ENCODE peak calls at places on chromosomes 6 and 20, in five cellular contexts. R is GM12865, S is neural crest cell, W is right lobe of liver, A is coronary artery. C is an unnamed sample.
A peak's percentile ranks its signal among the peaks of the same experiment; 100 is the strongest.

GRCh38 chr6:42821341-42821668 is 39.5 kb downstream of the BICRAL start:
- DNase-seq in R (no peak), S (no peak), W (no peak), A (no peak), C (no peak)

GRCh38 chr20:58359441-58359840 is 29.6 kb upstream of the VAPB start:
- DNase-seq in R (no peak), S (no peak), W (no peak), A (no peak), C (no peak)

GRCh38 chr6:41581381-41581991 is 35.3 kb downstream of the FOXP4 start:
- DNase-seq in R (no peak), S (no peak), W (no peak), A (peak; percentile 83), C (peak; percentile 92)

GRCh38 chr6:154591220-154591619 is 80.7 kb upstream of the CNKSR3 start:
- DNase-seq in R (no peak), S (no peak), W (no peak), A (no peak), C (no peak)

GRCh38 chr20:62900052-62900691 is 26.1 kb downstream of the DIDO1 start:
- DNase-seq in R (peak; percentile 82), S (peak; percentile 69), W (peak; percentile 85), A (peak; percentile 79), C (no peak)

GRCh38 chr20:62494537-62494936 is 18.7 kb upstream of the GATA5 start:
- DNase-seq in R (peak; percentile 33), S (no peak), W (no peak), A (no peak), C (no peak)

GRCh38 chr6:37696841-37697735 is 595 bp downstream of the MDGA1 start:
- DNase-seq in R (peak; percentile 38), S (peak; percentile 30), W (no peak), A (no peak), C (peak; percentile 84)

GRCh38 chr6:28522594-28523557 is 2.8 kb upstream of the GPX5 start:
- DNase-seq in R (no peak), S (no peak), W (no peak), A (no peak), C (no peak)

GRCh38 chr6:111870054-111870750 is 3.0 kb downstream of the FYN start:
- DNase-seq in R (peak; percentile 26), S (no peak), W (no peak), A (no peak), C (no peak)

GRCh38 chr6:130457605-130458004 is 91.8 kb downstream of the TMEM200A start:
- DNase-seq in R (no peak), S (no peak), W (no peak), A (no peak), C (no peak)

GRCh38 chr6:7432391-7433207 is 43.0 kb downstream of the RIOK1 start:
- DNase-seq in R (no peak), S (no peak), W (no peak), A (no peak), C (no peak)

GRCh38 chr6:37934276-37934675 is 114.7 kb downstream of the ZFAND3 start:
- DNase-seq in R (no peak), S (no peak), W (no peak), A (no peak), C (no peak)

GRCh38 chr6:35776364-35777215 is at the start of gene CLPSL2:
- DNase-seq in R (peak; percentile 28), S (peak; percentile 41), W (no peak), A (no peak), C (no peak)

GRCh38 chr20:5722927-5723326 is 27.3 kb upstream of the SHLD1 start:
- DNase-seq in R (no peak), S (no peak), W (no peak), A (no peak), C (no peak)

GRCh38 chr6:139927236-139927635 is 552.8 kb upstream of the CITED2 start:
- DNase-seq in R (no peak), S (no peak), W (no peak), A (no peak), C (no peak)

GRCh38 chr6:43923376-43924221 is 153.6 kb downstream of the VEGFA start:
- DNase-seq in R (no peak), S (no peak), W (no peak), A (no peak), C (no peak)

GRCh38 chr20:51021067-51022025 is 1.6 kb downstream of the KCNG1 start:
- DNase-seq in R (no peak), S (no peak), W (no peak), A (no peak), C (no peak)

GRCh38 chr6:69825904-69826303 is 29.1 kb upstream of the LMBRD1 start:
- DNase-seq in R (no peak), S (no peak), W (peak; percentile 68), A (no peak), C (no peak)

GRCh38 chr20:51768759-51769517 is 748 bp upstream of the ATP9A start:
- DNase-seq in R (no peak), S (no peak), W (no peak), A (no peak), C (no peak)

GRCh38 chr6:158754738-158755137 is 64.4 kb downstream of the EZR start:
- DNase-seq in R (no peak), S (no peak), W (no peak), A (no peak), C (no peak)

GRCh38 chr6:19382676-19383075 is 454.5 kb upstream of the ID4 start:
- DNase-seq in R (no peak), S (no peak), W (no peak), A (no peak), C (no peak)

GRCh38 chr20:2746636-2747265 is 53.7 kb downstream of the CPXM1 start:
- DNase-seq in R (no peak), S (no peak), W (no peak), A (peak; percentile 29), C (peak; percentile 27)

GRCh38 chr20:45963059-45964011 is 8.7 kb downstream of the ZNF335 start:
- DNase-seq in R (peak; percentile 74), S (no peak), W (peak; percentile 44), A (no peak), C (no peak)

GRCh38 chr6:298233-299049 is 6.2 kb downstream of the DUSP22 start:
- DNase-seq in R (peak; percentile 56), S (no peak), W (no peak), A (peak; percentile 73), C (no peak)

GRCh38 chr20:63215101-63216040 is 560 bp downstream of the YTHDF1 start:
- DNase-seq in R (peak; percentile 40), S (peak; percentile 35), W (no peak), A (no peak), C (no peak)

GRCh38 chr6:125046107-125046925 is 84.1 kb downstream of the RNF217 start:
- DNase-seq in R (no peak), S (no peak), W (no peak), A (no peak), C (no peak)

GRCh38 chr6:113461153-113461897 is 395.8 kb upstream of the MARCKS start:
- DNase-seq in R (no peak), S (no peak), W (no peak), A (no peak), C (no peak)

GRCh38 chr6:80728340-80728739 is 621.9 kb downstream of the BCKDHB start:
- DNase-seq in R (no peak), S (no peak), W (no peak), A (no peak), C (no peak)

GRCh38 chr6:132483779-132484679 is 28.9 kb downstream of the STX7 start:
- DNase-seq in R (peak; percentile 81), S (peak; percentile 36), W (no peak), A (no peak), C (no peak)

GRCh38 chr20:23130622-23130916 is 44.4 kb upstream of the CD93 start:
- DNase-seq in R (no peak), S (no peak), W (no peak), A (no peak), C (no peak)
- TF ChIP-seq CTCF in R (no peak), S (no peak), W (no peak), A (no peak), C (no peak)

DNA sequence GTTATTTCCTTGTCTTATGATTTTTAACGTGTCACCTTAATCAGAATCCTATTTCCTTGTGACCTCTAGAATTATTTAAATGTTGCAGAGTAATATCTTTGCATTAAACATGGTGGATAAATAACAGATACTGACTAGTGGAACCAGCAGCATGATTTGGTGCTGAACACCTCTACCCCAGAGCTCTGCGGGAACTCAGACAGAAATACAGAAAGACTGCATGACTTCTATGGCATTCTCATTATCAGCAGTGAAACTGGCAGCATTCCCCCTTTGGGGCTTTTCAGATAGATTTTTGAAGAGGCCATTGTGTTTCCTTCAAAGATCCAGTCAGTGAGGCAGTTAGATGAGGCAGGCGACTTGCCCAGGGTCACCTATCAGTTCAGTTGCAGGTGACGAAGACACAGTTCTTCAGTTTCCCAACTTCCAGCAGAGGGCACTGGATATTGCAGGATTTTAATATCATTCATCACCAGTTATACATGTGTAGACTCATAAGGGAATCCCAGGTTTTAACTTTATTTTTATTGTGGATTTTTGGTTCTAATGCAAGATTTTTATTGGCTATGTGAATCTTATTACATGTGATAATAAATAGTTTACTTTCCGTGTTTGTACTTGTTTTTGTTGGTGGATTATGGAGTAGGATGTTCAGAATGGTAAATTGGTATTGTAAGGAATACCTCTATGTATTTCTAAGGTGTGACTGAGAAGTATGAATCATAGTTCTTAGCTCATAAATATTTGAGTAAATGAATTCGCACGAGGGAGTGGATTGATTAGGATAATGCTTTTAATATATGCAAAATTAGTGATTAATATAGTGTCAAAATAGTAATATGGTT is 81.3 kb downstream of the AFDN start:
- DNase-seq in R (no peak), S (no peak), W (no peak), A (no peak), C (no peak)
- TF ChIP-seq CTCF in R (no peak), S (peak; percentile 62), W (peak; percentile 51), A (peak; percentile 11), C (peak; percentile 67)

GRCh38 chr20:25283221-25283951 is 35.5 kb downstream of the PYGB start:
- DNase-seq in R (no peak), S (no peak), W (peak; percentile 38), A (no peak), C (no peak)

GRCh38 chr20:25286917-25287316 is 39.0 kb downstream of the PYGB start:
- DNase-seq in R (no peak), S (no peak), W (peak; percentile 22), A (no peak), C (no peak)

GRCh38 chr20:25284131-25284601 is 36.3 kb downstream of the PYGB start:
- DNase-seq in R (no peak), S (no peak), W (peak; percentile 31), A (no peak), C (no peak)

GRCh38 chr20:25285856-25286798 is 38.2 kb downstream of the PYGB start:
- DNase-seq in R (no peak), S (no peak), W (peak; percentile 33), A (no peak), C (no peak)

DNA sequence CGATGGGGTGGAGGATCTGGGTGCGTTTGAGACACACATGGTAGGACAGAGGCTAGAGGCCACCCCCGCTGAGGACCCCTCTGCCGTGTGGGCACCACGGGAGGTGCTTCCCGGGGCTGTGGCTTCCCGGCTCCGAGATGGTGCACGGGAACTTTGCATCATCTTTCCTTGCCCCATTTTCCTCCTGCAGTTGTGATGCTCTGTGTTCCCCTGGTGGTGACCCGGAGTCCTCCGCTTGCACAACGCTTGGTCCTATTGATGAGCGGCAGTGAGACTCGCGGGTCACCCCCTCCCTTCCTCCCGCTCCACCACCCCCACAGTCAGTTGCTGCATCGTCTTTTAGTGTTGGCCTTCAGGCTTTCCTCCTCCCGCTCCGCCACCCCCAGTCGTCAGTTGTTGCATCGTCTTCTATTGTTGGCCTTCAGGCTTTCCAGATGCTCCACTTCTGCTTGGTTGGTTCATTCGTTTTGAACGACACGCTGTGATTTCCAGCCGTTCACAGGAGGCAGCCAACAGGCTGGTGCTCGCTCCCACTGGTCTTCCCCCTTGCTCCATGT is 37.3 kb downstream of the PYGB start:
- DNase-seq in R (no peak), S (no peak), W (peak; percentile 31), A (no peak), C (no peak)
- TF ChIP-seq CTCF in R (no peak), S (peak; percentile 16), W (no peak), A (no peak), C (no peak)

GRCh38 chr6:121724576-121724975 is 289.1 kb downstream of the GJA1 start:
- DNase-seq in R (no peak), S (no peak), W (no peak), A (no peak), C (no peak)
- TF ChIP-seq CTCF in R (no peak), S (no peak), W (no peak), A (no peak), C (no peak)

C was measured in osteocyte.